ENCODE peak calls at places on chromosome 19, in five cellular contexts. S is K562, K is A549, T is fibroblast of lung, D is uterus. B is an unnamed sample.

GRCh38 chr19:12159773-12160414 is 3.0 kb upstream of the ZNF136 start:
- DNase-seq in S (peak; percentile 54), K (no peak), T (no peak), D (no peak), B (no peak)

GRCh38 chr19:29748996-29749395 is 33.9 kb upstream of the C19orf12 start:
- DNase-seq in S (no peak), K (no peak), T (no peak), D (no peak), B (peak; percentile 56)

GRCh38 chr19:29711584-29712132 is 3.4 kb downstream of the C19orf12 start:
- DNase-seq in S (no peak), K (no peak), T (no peak), D (no peak), B (peak; percentile 28)

GRCh38 chr19:3047307-3048189 is 14.7 kb downstream of the TLE5 start:
- DNase-seq in S (peak; percentile 78), K (peak; percentile 52), T (peak; percentile 66), D (peak; percentile 98), B (peak; percentile 95)

GRCh38 chr19:15015946-15016542 is 33.2 kb upstream of the CASP14 start:
- DNase-seq in S (peak; percentile 69), K (no peak), T (peak; percentile 1), D (no peak), B (peak; percentile 36)

GRCh38 chr19:4264812-4265211 is 14.3 kb upstream of the SHD start:
- DNase-seq in S (no peak), K (no peak), T (no peak), D (no peak), B (no peak)

GRCh38 chr19:34985249-34986022 is 14.7 kb upstream of the GRAMD1A start:
- DNase-seq in S (no peak), K (no peak), T (peak; percentile 43), D (peak; percentile 58), B (peak; percentile 76)

GRCh38 chr19:21569497-21569870 is 64.1 kb downstream of the ZNF429 start:
- DNase-seq in S (no peak), K (no peak), T (peak; percentile 60), D (no peak), B (no peak)

GRCh38 chr19:50331187-50332013 is 2.2 kb upstream of the KCNC3 start:
- DNase-seq in S (no peak), K (no peak), T (no peak), D (no peak), B (no peak)

GRCh38 chr19:4029247-4029614 is 21.7 kb downstream of the PIAS4 start:
- DNase-seq in S (no peak), K (no peak), T (no peak), D (no peak), B (no peak)

GRCh38 chr19:55536366-55536765 is 567 bp downstream of the SBK2 start:
- DNase-seq in S (peak; percentile 27), K (no peak), T (no peak), D (no peak), B (no peak)

GRCh38 chr19:13920940-13921744 is 15.1 kb downstream of the CC2D1A start:
- DNase-seq in S (peak; percentile 74), K (peak; percentile 28), T (peak; percentile 57), D (no peak), B (no peak)

GRCh38 chr19:19538077-19538764 is at the start of gene CILP2:
- DNase-seq in S (no peak), K (no peak), T (no peak), D (no peak), B (peak; percentile 84)

GRCh38 chr19:2645816-2646215 is 56.7 kb downstream of the GNG7 start:
- DNase-seq in S (no peak), K (no peak), T (no peak), D (no peak), B (no peak)

GRCh38 chr19:34734601-34735103 is 609 bp downstream of the ZNF181 start:
- DNase-seq in S (no peak), K (no peak), T (no peak), D (no peak), B (no peak)

GRCh38 chr19:3054972-3055740 is 7.1 kb downstream of the TLE5 start:
- DNase-seq in S (peak; percentile 19), K (peak; percentile 56), T (peak; percentile 56), D (no peak), B (no peak)

GRCh38 chr19:18340990-18341868 is 831 bp downstream of the PGPEP1 start:
- DNase-seq in S (peak; percentile 80), K (no peak), T (peak; percentile 48), D (peak; percentile 66), B (peak; percentile 88)

GRCh38 chr19:16025108-16026101 is 50.9 kb upstream of the TPM4 start:
- DNase-seq in S (peak; percentile 50), K (peak; percentile 68), T (peak; percentile 36), D (no peak), B (no peak)

DNA sequence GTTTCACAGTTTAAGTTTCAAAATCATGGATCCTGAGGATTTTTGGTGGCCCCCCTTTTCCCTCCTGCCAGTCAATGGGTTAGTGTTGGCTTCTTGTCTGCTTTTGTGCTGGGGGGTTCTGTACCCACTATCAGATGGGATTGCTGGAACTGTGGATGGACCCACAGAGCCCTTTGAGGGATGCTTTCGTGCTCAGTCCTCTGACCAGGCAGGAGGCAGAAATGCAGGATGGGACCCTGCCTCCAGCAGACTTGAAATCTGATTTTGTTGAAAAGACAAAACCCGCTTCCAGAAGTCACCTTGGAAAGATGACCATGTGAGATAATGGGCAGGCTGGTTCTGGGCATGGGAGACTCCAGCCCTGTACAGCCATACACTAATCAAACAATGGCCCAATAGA is 408.9 kb downstream of the ZNF536 start:
- DNase-seq in S (no peak), K (no peak), T (no peak), D (no peak), B (no peak)
- H3K4me1 ChIP-seq in S (no peaks in the 10 kb centered on the region), K (no peaks in the 10 kb centered on the region), T (no peaks in the 10 kb centered on the region), D (no peaks in the 10 kb centered on the region), B (no peaks in the 10 kb centered on the region)

GRCh38 chr19:343451-343931 is 1.1 kb downstream of the MIER2 start:
- DNase-seq in S (no peak), K (no peak), T (peak; percentile 12), D (no peak), B (no peak)

GRCh38 chr19:342128-342455 is 2.5 kb downstream of the MIER2 start:
- DNase-seq in S (no peak), K (no peak), T (no peak), D (no peak), B (no peak)

GRCh38 chr19:343941-344624 is 513 bp downstream of the MIER2 start:
- DNase-seq in S (peak; percentile 93), K (peak; percentile 47), T (peak; percentile 14), D (no peak), B (no peak)

GRCh38 chr19:341386-342127 is 3.0 kb downstream of the MIER2 start:
- DNase-seq in S (no peak), K (no peak), T (no peak), D (no peak), B (no peak)

DNA sequence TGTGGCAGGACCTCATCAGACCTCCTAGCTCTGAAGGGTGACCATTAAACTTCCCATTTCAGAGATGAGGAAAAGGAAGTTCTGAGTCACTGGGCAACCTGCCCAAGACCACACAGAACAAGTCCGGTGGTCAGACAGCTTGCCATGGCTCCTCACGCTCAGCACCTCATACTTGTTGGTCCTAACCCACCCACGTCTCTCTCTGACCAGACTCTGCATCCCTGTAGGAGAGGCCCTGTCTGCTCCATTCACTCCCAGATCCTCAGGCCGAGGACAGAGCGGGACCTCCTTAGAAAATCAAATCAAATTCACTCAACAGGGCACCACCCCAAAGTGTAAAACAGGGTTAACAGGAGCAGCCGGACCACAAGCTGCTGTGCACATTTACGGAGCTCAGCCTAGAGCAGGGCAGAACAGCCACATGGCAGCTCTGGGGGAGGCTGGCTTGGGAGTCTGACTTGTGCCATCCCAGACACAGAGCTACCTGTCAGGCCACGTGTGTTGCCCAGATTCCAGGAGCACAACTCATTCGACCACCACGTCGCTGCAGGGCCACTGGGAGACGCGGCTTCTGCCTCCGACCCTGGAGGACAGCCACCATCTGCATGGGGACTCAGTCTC is 1.7 kb downstream of the MIER2 start:
- DNase-seq in S (no peak), K (no peak), T (peak; percentile 96), D (peak; percentile 72), B (no peak)
- H3K4me1 ChIP-seq in S (peaks cover 45% of the 10 kb centered on the region), K (peaks cover 17% of the 10 kb centered on the region), T (peaks cover 7% of the 10 kb centered on the region), D (peaks cover 14% of the 10 kb centered on the region), B (peaks cover 29% of the 10 kb centered on the region)

GRCh38 chr19:1175020-1175419 is 952 bp upstream of the SBNO2 start:
- DNase-seq in S (no peak), K (no peak), T (no peak), D (no peak), B (peak; percentile 74)
- H3K4me1 ChIP-seq in S (peaks cover 59% of the 10 kb centered on the region), K (peaks cover 68% of the 10 kb centered on the region), T (peaks cover 29% of the 10 kb centered on the region), D (peaks cover 9% of the 10 kb centered on the region), B (peaks cover 23% of the 10 kb centered on the region)

GRCh38 chr19:934865-935422 is 9.1 kb downstream of the ARID3A start:
- DNase-seq in S (no peak), K (no peak), T (peak; percentile 74), D (peak; percentile 74), B (peak; percentile 96)
- H3K4me1 ChIP-seq in S (peaks cover 50% of the 10 kb centered on the region), K (peaks cover 30% of the 10 kb centered on the region), T (peaks cover 26% of the 10 kb centered on the region), D (peaks cover 29% of the 10 kb centered on the region), B (no peaks in the 10 kb centered on the region)

DNA sequence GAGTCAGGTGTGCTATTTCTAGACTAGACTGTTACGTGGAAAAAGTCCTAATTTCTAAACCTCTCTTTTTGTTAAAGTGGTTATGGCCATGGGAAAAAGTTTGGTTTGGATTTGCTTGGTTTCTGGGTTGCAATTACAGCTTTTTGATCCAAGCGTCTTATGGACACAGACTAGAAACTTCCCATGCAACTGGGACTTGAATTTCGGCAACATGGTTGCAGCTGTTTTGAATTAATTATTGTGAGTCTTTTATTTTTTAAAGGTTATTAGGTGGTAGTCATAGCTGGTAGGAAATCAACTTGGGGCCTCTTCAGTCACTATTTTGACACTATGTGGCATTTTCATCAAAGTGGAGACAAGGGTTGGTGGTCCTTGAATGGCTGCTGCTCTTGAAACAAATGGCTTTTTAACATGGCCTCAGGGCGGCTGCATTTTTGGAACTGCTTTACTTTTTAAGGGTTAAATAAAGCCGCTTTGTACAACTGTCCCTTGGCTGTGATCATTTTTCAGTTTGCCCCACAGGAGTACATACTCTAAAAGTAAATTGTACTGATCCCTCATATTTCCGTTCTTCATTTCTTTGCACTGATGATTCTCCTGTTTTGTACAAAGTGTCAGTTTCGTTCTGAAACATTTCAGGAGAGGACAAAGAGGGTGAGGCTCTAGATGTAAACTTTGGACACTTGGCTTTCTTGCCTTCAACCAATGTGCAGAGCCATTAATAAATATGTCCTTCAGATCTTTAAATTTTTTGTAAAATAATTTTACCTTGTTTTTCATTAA is 15.9 kb downstream of the HNRNPM start:
- DNase-seq in S (no peak), K (no peak), T (no peak), D (no peak), B (no peak)
- H3K4me1 ChIP-seq in S (no peaks in the 10 kb centered on the region), K (peaks cover 57% of the 10 kb centered on the region), T (peaks cover 29% of the 10 kb centered on the region), D (peaks cover 10% of the 10 kb centered on the region), B (peaks cover 19% of the 10 kb centered on the region)

DNA sequence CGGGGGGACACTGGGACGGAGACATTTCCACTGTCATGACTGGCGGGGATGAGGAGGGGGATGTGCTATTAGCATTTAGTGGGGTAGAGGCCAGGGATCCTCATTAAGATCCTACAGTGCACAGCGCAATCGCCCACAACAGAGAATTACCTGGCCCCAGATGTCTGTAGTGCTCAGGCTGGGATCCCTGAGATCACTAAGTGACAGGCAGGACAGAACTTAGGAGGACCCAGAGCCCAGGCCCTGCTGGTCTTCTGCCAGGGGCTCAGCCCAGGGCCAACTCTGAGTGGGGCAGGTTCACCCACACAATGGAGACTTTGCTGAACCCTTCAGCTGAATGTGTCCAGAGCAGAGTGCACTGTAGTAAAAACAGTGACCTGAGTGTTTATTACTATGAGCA is 4.6 kb downstream of the RANBP3 start:
- DNase-seq in S (no peak), K (no peak), T (no peak), D (no peak), B (peak; percentile 41)
- H3K4me1 ChIP-seq in S (peaks cover 37% of the 10 kb centered on the region), K (peaks cover 9% of the 10 kb centered on the region), T (peaks cover 23% of the 10 kb centered on the region), D (peaks cover 11% of the 10 kb centered on the region), B (peaks cover 36% of the 10 kb centered on the region)

B was measured in kidney.